ENCODE peak calls at places on chromosomes 5 and 9, in six cellular contexts. D, T, E, B, A and S are unnamed samples.

GRCh38 chr9:25415723-25416122 is 262.5 kb downstream of the TUSC1 start:
- DNase-seq in D (no peak), T (no peak), E (no peak), B (no peak), A (no peak), S (no peak)

GRCh38 chr5:98064118-98064517 is 709.3 kb upstream of the RGMB start:
- DNase-seq in D (no peak), T (no peak), E (no peak), B (no peak), A (no peak), S (no peak)

GRCh38 chr9:77663754-77664153 is 15.6 kb upstream of the GNA14 start:
- DNase-seq in D (no peak), T (no peak), E (peak; percentile 81), B (no peak), A (peak; percentile 40), S (no peak)

GRCh38 chr5:149056611-149057165 is 6.2 kb downstream of the SH3TC2 start:
- DNase-seq in D (no peak), T (no peak), E (no peak), B (no peak), A (no peak), S (no peak)

GRCh38 chr9:14415947-14416346 is 102.0 kb upstream of the NFIB start:
- DNase-seq in D (no peak), T (no peak), E (no peak), B (no peak), A (no peak), S (no peak)

GRCh38 chr9:118891213-118891612 is 478.0 kb downstream of the BRINP1 start:
- DNase-seq in D (no peak), T (no peak), E (no peak), B (no peak), A (no peak), S (no peak)

GRCh38 chr5:154520861-154521453 is 42.9 kb upstream of the HAND1 start:
- DNase-seq in D (no peak), T (peak; percentile 74), E (no peak), B (no peak), A (peak; percentile 57), S (no peak)

GRCh38 chr5:116438979-116439554 is 135.6 kb downstream of the SEMA6A start:
- DNase-seq in D (no peak), T (no peak), E (no peak), B (no peak), A (no peak), S (no peak)

GRCh38 chr9:80797841-80798688 is 891.3 kb downstream of the TLE1 start:
- DNase-seq in D (peak; percentile 24), T (no peak), E (peak; percentile 52), B (no peak), A (no peak), S (no peak)

GRCh38 chr5:145811834-145812625 is 23.1 kb downstream of the PRELID2 start:
- DNase-seq in D (no peak), T (no peak), E (no peak), B (no peak), A (no peak), S (no peak)

GRCh38 chr5:94276751-94277150 is 341.7 kb downstream of the KIAA0825 start:
- DNase-seq in D (no peak), T (no peak), E (no peak), B (no peak), A (no peak), S (no peak)

GRCh38 chr9:132094314-132094791 is 14.7 kb upstream of the MED27 start:
- DNase-seq in D (no peak), T (no peak), E (no peak), B (no peak), A (no peak), S (no peak)

GRCh38 chr9:77892171-77892570 is 139.4 kb downstream of the GNAQ start:
- DNase-seq in D (no peak), T (no peak), E (no peak), B (no peak), A (no peak), S (no peak)

GRCh38 chr5:89338935-89339334 is 456.0 kb upstream of the MEF2C start:
- DNase-seq in D (no peak), T (no peak), E (no peak), B (no peak), A (no peak), S (no peak)

GRCh38 chr5:175470756-175471155 is 7.6 kb upstream of the SFXN1 start:
- DNase-seq in D (no peak), T (no peak), E (no peak), B (no peak), A (no peak), S (no peak)

GRCh38 chr9:70945301-70945700 is 176.1 kb downstream of the TRPM3 start:
- DNase-seq in D (no peak), T (no peak), E (no peak), B (no peak), A (no peak), S (no peak)

GRCh38 chr9:33453999-33454660 is 6.7 kb upstream of the AQP3 start:
- DNase-seq in D (no peak), T (no peak), E (no peak), B (no peak), A (no peak), S (no peak)
- TF ChIP-seq CTCF in D (no peak), T (no peak), E (no peak), B (no peak), A (no peak), S (no peak)

GRCh38 chr9:95102001-95102433 is 215.5 kb downstream of the FANCC start:
- DNase-seq in D (peak; percentile 47), T (no peak), E (peak; percentile 88), B (no peak), A (no peak), S (no peak)

GRCh38 chr9:95102572-95102971 is 214.9 kb downstream of the FANCC start:
- DNase-seq in D (no peak), T (no peak), E (no peak), B (no peak), A (no peak), S (no peak)

GRCh38 chr9:95104966-95105365 is 212.5 kb downstream of the FANCC start:
- DNase-seq in D (no peak), T (no peak), E (peak; percentile 82), B (no peak), A (no peak), S (no peak)

GRCh38 chr9:95104088-95104960 is 213.2 kb downstream of the FANCC start:
- DNase-seq in D (peak; percentile 42), T (no peak), E (no peak), B (no peak), A (no peak), S (no peak)

GRCh38 chr9:95103385-95104087 is 214.0 kb downstream of the FANCC start:
- DNase-seq in D (peak; percentile 35), T (no peak), E (no peak), B (no peak), A (no peak), S (no peak)
- TF ChIP-seq CTCF in D (peak; percentile 18), T (no peak), E (no peak), B (no peak), A (no peak), S (no peak)

DNA sequence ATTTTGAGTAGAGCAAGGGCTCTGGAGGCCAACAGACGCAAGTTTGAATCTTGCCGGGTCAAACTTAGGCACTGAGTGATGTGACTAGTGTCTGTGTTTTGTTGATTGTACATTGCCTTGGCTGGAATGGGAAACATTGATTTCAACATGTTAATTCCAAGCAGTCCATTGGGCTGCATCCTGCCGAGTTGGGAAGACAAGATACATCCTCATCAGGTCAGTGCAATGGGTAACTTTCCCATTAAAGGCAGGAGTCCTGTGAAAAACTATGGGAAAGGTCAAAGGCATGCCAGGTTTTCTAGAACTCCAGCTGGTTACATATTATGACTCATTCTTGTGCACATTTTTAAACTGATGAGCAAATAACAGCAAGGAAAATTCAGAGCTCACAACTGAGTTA is 126.5 kb upstream of the ABCA1 start:
- DNase-seq in D (no peak), T (no peak), E (no peak), B (no peak), A (no peak), S (no peak)
- TF ChIP-seq CTCF in D (no peak), T (no peak), E (no peak), B (no peak), A (no peak), S (no peak)

DNA sequence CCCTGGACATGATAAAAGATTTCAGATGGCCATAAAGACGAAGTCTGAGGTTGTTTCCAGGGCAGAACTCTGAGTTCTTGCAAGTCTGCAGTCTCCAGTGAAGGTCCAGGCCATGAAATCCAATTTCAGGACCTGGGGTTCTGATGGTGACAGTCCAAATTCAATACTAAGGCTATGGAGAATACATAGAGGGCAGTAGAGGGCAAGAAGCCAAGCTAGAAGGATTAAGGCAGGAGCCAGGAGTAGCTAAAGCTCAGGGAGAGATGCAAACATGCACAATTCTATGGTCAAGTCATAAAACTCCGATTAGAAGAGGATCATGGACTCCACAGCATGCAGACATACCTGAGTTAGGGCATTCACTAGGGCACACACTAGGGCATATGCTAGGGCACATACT is 11.4 kb downstream of the SLIT3 start:
- DNase-seq in D (no peak), T (no peak), E (no peak), B (no peak), A (no peak), S (no peak)
- TF ChIP-seq CTCF in D (no peak), T (peak; percentile 22), E (no peak), B (no peak), A (no peak), S (no peak)

GRCh38 chr5:171392585-171393159 is 5.0 kb downstream of the NPM1 start:
- DNase-seq in D (no peak), T (no peak), E (no peak), B (no peak), A (no peak), S (no peak)
- TF ChIP-seq CTCF in D (no peak), T (peak; percentile 30), E (no peak), B (no peak), A (no peak), S (no peak)

DNA sequence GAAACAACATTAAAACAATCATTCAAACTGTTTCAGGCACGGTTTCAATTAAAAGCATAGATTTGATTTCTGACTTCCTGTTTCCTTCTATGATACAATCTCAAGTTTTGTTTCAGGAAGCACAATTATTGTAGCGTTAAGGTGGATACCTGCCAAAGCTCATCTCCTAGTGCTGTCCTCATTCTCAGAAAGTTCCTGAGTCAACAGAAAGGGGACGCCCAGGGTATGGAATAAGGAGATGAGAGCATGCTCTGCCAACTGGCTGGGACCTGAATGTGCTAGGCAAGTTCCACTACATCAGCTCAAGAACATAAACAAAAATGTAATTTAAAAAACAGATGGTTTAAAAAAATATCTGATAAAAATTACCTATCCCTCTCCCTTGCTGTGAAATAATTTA is 2.1 kb upstream of the TRIM14 start:
- DNase-seq in D (no peak), T (no peak), E (peak; percentile 90), B (no peak), A (no peak), S (no peak)
- TF ChIP-seq CTCF in D (no peak), T (no peak), E (peak; percentile 62), B (no peak), A (no peak), S (no peak)